ENCODE peak calls at places on chromosomes 13 and 19, in ten cellular contexts. H is tibial artery, E is AG09319, A is GM12865, K is progenitor cell of endocrine pancreas, Y is PC-3, N is pancreas, R is foreskin fibroblast, G is left lung, D is breast epithelium. M is an unnamed sample.

GRCh38 chr13:48532146-48532472 is 771 bp downstream of the RCBTB2 start:
- DNase-seq in N (no peak), K (no peak), G (peak), H (no peak), D (no peak), Y (peak), R (peak), E (peak), A (no peak), M (no peak)

GRCh38 chr19:35596366-35596999 is 10.5 kb downstream of the PMIS2 start:
- DNase-seq in H (no peak), E (no peak), Y (no peak), G (no peak), R (no peak), N (no peak), D (no peak), A (peak), K (no peak), M (no peak)

GRCh38 chr13:106337096-106337495 is 198.4 kb downstream of the EFNB2 start:
- DNase-seq in H (no peak), R (no peak), D (no peak), K (no peak), G (no peak), N (no peak), A (no peak), E (no peak), Y (peak), M (no peak)

GRCh38 chr19:35249848-35250711 is 1.3 kb downstream of the LSR start:
- DNase-seq in N (no peak), H (no peak), G (peak), Y (no peak), R (no peak), K (no peak), E (no peak), D (no peak), A (no peak), M (no peak)

GRCh38 chr19:49555600-49556411 is 24.6 kb downstream of the NOSIP start:
- DNase-seq in A (peak), E (no peak), H (peak), D (no peak), Y (peak), R (no peak), N (peak), K (no peak), G (peak), M (no peak)

GRCh38 chr13:35727881-35728280 is 251.4 kb upstream of the MAB21L1 start:
- DNase-seq in H (no peak), R (no peak), E (no peak), G (no peak), Y (no peak), K (no peak), D (no peak), N (no peak), A (no peak), M (no peak)

GRCh38 chr19:45645068-45645630 is 6.0 kb upstream of the EML2 start:
- DNase-seq in G (no peak), D (no peak), E (no peak), N (no peak), R (no peak), H (no peak), Y (no peak), A (no peak), K (no peak), M (no peak)

GRCh38 chr19:18593367-18594095 is 4.9 kb downstream of the REX1BD start:
- DNase-seq in N (no peak), K (no peak), Y (peak), A (no peak), D (no peak), R (no peak), H (no peak), G (no peak), E (no peak), M (no peak)

GRCh38 chr13:93861818-93862217 is 617.7 kb downstream of the DCT start:
- DNase-seq in K (no peak), Y (no peak), A (no peak), H (no peak), R (peak), D (no peak), E (no peak), G (no peak), N (no peak), M (no peak)

GRCh38 chr13:110555601-110556223 is 5.8 kb downstream of the RAB20 start:
- DNase-seq in A (no peak), R (no peak), K (no peak), E (no peak), Y (peak), D (peak), N (peak), G (peak), H (no peak), M (no peak)

GRCh38 chr19:35306473-35307246 is 14.7 kb downstream of the MAG start:
- DNase-seq in D (no peak), N (no peak), G (no peak), E (no peak), K (no peak), A (peak), R (no peak), H (no peak), Y (peak), M (peak)

GRCh38 chr19:9565900-9566705 is 18.2 kb downstream of the ZNF121 start:
- DNase-seq in E (no peak), Y (peak), R (no peak), G (no peak), D (no peak), K (no peak), A (peak), N (no peak), H (no peak), M (no peak)

GRCh38 chr19:3977242-3978143 is 6.6 kb upstream of the DAPK3 start:
- DNase-seq in E (no peak), D (peak), N (no peak), G (no peak), K (no peak), A (no peak), R (no peak), Y (no peak), H (no peak), M (no peak)

GRCh38 chr13:74136089-74136658 is 2.0 kb upstream of the KLF12 start:
- DNase-seq in H (peak), K (peak), R (no peak), G (no peak), D (no peak), Y (peak), E (no peak), A (peak), N (no peak), M (no peak)

GRCh38 chr13:33119022-33119735 is 103.0 kb downstream of the KL start:
- DNase-seq in R (no peak), K (no peak), A (no peak), D (peak), N (no peak), G (no peak), Y (no peak), E (no peak), H (no peak), M (no peak)

GRCh38 chr19:15332311-15332996 is at the start of gene BRD4:
- DNase-seq in E (no peak), D (peak), R (peak), H (peak), N (peak), Y (peak), K (peak), G (peak), A (peak), M (peak)

GRCh38 chr19:49212302-49212701 is 54.7 kb downstream of the TRPM4 start:
- DNase-seq in E (no peak), R (no peak), D (no peak), G (no peak), K (no peak), Y (peak), N (no peak), A (no peak), H (no peak), M (no peak)

GRCh38 chr19:32164384-32164992 is 180.9 kb upstream of the ZNF507 start:
- DNase-seq in D (no peak), R (no peak), G (no peak), N (no peak), E (no peak), Y (no peak), A (no peak), H (no peak), K (no peak), M (no peak)

GRCh38 chr13:113928701-113929627 is 44.9 kb downstream of the C13orf46 start:
- DNase-seq in R (peak), A (no peak), N (peak), G (peak), D (peak), E (peak), K (no peak), Y (no peak), H (peak), M (no peak)

GRCh38 chr19:36054733-36055686 is at the start of gene WDR62:
- DNase-seq in Y (peak), N (peak), D (peak), H (peak), K (peak), E (no peak), G (peak), R (peak), A (peak), M (peak)

GRCh38 chr13:101140087-101140770 is 276.1 kb downstream of the NALCN start:
- DNase-seq in E (no peak), R (no peak), K (no peak), D (no peak), A (no peak), G (no peak), N (no peak), Y (no peak), H (no peak), M (no peak)

GRCh38 chr13:113129480-113129879 is 6.9 kb downstream of the F10 start:
- DNase-seq in H (no peak), Y (no peak), K (no peak), R (no peak), A (no peak), G (no peak), D (no peak), N (no peak), E (no peak), M (no peak)

GRCh38 chr19:35718345-35719041 is 690 bp downstream of the KMT2B start:
- DNase-seq in K (no peak), E (no peak), H (no peak), G (peak), Y (peak), R (no peak), A (peak), N (peak), D (no peak), M (peak)

GRCh38 chr13:109285586-109285985 is 500.8 kb downstream of the IRS2 start:
- DNase-seq in K (no peak), H (no peak), R (no peak), G (no peak), E (no peak), A (no peak), D (no peak), Y (no peak), N (no peak), M (no peak)

GRCh38 chr19:10965398-10965797 is 4.6 kb downstream of the SMARCA4 start:
- DNase-seq in D (no peak), Y (no peak), H (no peak), K (no peak), A (no peak), E (no peak), N (no peak), G (no peak), R (no peak), M (no peak)

GRCh38 chr13:65744761-65745160 is 1485.4 kb downstream of the PCDH9 start:
- DNase-seq in Y (no peak), A (no peak), D (no peak), N (no peak), E (no peak), G (no peak), K (no peak), H (no peak), R (no peak), M (no peak)

GRCh38 chr19:11195169-11195568 is 2.2 kb downstream of the KANK2 start:
- DNase-seq in H (no peak), R (no peak), A (peak), N (no peak), E (no peak), K (no peak), G (no peak), Y (no peak), D (no peak), M (no peak)

GRCh38 chr13:29925457-29925856 is 75.0 kb upstream of the UBL3 start:
- DNase-seq in G (peak), H (peak), D (peak), K (no peak), Y (peak), A (no peak), N (peak), R (peak), E (peak), M (peak)

GRCh38 chr13:74761794-74762193 is 627.6 kb upstream of the KLF12 start:
- DNase-seq in R (no peak), K (no peak), N (no peak), Y (no peak), G (no peak), A (no peak), H (no peak), E (peak), D (no peak), M (no peak)

GRCh38 chr19:28966737-28967401 is 246.1 kb downstream of the UQCRFS1 start:
- DNase-seq in R (no peak), E (no peak), K (no peak), Y (no peak), G (no peak), N (no peak), A (no peak), D (no peak), H (no peak), M (peak)

GRCh38 chr19:39032164-39032918 is at the start of gene FBXO27:
- DNase-seq in E (no peak), G (peak), D (peak), R (no peak), N (peak), A (no peak), Y (peak), K (peak), H (no peak), M (peak)

GRCh38 chr19:39037194-39037593 is 4.8 kb upstream of the FBXO27 start:
- DNase-seq in G (no peak), R (no peak), H (no peak), N (no peak), D (no peak), Y (no peak), E (no peak), A (no peak), K (no peak), M (no peak)

GRCh38 chr19:39038098-39038497 is 5.7 kb upstream of the FBXO27 start:
- DNase-seq in E (no peak), H (no peak), N (peak), D (peak), Y (peak), K (no peak), G (no peak), A (no peak), R (peak), M (peak)
- TF ChIP-seq CTCF in E (peak), H (no peak), N (no peak), D (no peak), Y (peak), K (peak), G (no peak), A (no peak), R (peak), M (no peak)

GRCh38 chr19:2574478-2574931 is 98.6 kb downstream of the GADD45B start:
- DNase-seq in H (peak), R (no peak), K (no peak), A (no peak), N (no peak), G (peak), Y (no peak), E (no peak), D (no peak), M (no peak)

GRCh38 chr19:2577722-2578335 is 101.9 kb downstream of the GADD45B start:
- DNase-seq in Y (no peak), H (peak), N (no peak), G (peak), R (no peak), D (no peak), A (no peak), E (no peak), K (no peak), M (no peak)

GRCh38 chr19:2574971-2575630 is 99.2 kb downstream of the GADD45B start:
- DNase-seq in K (no peak), Y (no peak), N (no peak), E (no peak), A (no peak), D (no peak), R (no peak), H (peak), G (peak), M (no peak)

GRCh38 chr19:2573916-2574315 is 98.0 kb downstream of the GADD45B start:
- DNase-seq in N (no peak), K (no peak), H (peak), D (no peak), A (no peak), Y (no peak), R (no peak), E (no peak), G (peak), M (no peak)

DNA sequence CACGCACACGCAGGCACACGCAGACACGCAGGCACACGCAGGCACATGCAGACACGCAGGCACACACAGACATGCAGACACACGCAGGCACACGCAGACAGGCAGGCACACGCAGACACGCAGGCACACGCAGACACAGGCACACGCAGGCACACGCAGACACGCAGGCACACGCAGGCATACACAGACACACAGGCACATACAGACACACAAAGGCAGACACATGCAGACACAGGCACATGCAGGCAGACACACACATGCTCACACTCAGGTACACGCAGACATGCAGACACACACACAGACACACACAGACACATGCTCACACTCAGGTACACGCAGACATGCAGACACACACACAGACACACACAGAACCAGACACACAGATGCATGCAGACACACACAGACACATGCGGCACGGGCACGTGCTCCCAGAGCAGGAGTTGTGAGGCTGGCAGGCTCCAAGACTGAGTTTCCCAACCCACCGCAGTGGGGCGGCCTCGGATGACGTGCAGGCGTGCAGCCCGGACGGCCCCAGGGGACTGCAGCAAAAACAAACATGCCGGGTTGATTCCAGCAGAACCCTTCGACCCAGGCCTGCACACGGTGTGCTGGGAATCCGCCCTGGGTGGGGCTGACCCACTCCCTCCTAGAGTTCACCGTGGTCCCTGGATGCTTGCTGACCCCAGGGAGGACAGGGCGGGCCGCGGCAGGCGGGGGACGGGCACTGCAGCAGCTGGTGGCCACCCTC is 100.0 kb downstream of the GADD45B start:
- DNase-seq in E (peak), N (no peak), H (peak), G (peak), D (peak), Y (no peak), R (no peak), A (no peak), K (no peak), M (peak)
- TF ChIP-seq CTCF in E (no peak), N (no peak), H (no peak), G (no peak), D (no peak), Y (no peak), R (no peak), A (no peak), K (no peak), M (no peak)

DNA sequence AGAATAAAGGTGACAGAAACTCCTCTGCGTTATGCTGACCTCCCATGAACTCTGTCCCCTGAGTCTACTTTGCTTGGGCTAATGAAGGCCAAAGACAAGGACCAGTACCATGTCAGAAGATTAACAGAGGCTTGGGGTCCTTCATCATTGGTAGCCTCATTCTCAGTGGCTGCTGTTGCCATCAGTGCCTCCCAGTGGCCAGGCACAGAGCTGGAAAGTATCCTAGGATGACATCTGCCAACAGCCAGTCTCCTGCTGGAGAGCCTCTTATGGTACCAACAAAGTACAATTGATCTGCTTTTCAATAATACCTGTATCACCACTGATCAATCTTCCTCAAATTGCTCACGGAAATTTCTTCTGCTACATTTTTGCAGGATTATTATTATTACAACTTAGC is 281.6 kb downstream of the DNAJC15 start:
- DNase-seq in E (no peak), K (no peak), R (no peak), Y (no peak), G (no peak), D (no peak), N (no peak), A (no peak), H (no peak), M (no peak)
- TF ChIP-seq CTCF in E (no peak), K (no peak), R (no peak), Y (peak), G (no peak), D (no peak), N (no peak), A (no peak), H (no peak), M (no peak)

GRCh38 chr19:13579388-13580060 is 73.2 kb upstream of the CACNA1A start:
- DNase-seq in Y (peak), A (no peak), G (no peak), R (no peak), N (no peak), E (no peak), K (no peak), D (no peak), H (no peak), M (no peak)
- TF ChIP-seq CTCF in Y (peak), A (no peak), G (no peak), R (no peak), N (no peak), E (no peak), K (no peak), D (no peak), H (no peak), M (no peak)

GRCh38 chr19:43532962-43533545 is at the start of gene ZNF575:
- DNase-seq in D (peak), E (peak), A (peak), H (peak), N (peak), K (peak), Y (peak), R (peak), G (peak), M (peak)

GRCh38 chr19:43533546-43534304 is 737 bp downstream of the ZNF575 start:
- DNase-seq in Y (peak), K (peak), G (peak), D (peak), R (peak), A (peak), H (peak), E (peak), N (peak), M (peak)

GRCh38 chr19:43532571-43532961 is 422 bp upstream of the ZNF575 start:
- DNase-seq in Y (no peak), H (peak), K (no peak), D (peak), G (peak), N (peak), A (peak), R (no peak), E (no peak), M (peak)

GRCh38 chr19:43534305-43534612 is 1.3 kb downstream of the ZNF575 start:
- DNase-seq in Y (no peak), D (no peak), G (no peak), A (no peak), K (no peak), R (no peak), N (no peak), E (no peak), H (no peak), M (no peak)

GRCh38 chr19:43534811-43535761 is 2.1 kb downstream of the ZNF575 start:
- DNase-seq in N (peak), R (no peak), D (peak), Y (peak), H (peak), E (no peak), A (peak), K (peak), G (peak), M (peak)
- TF ChIP-seq CTCF in N (no peak), R (peak), D (peak), Y (peak), H (peak), E (peak), A (peak), K (peak), G (peak), M (peak)

GRCh38 chr19:5687360-5688198 is 2.5 kb upstream of the RPL36 start:
- DNase-seq in Y (no peak), G (no peak), D (no peak), E (no peak), H (no peak), N (no peak), K (no peak), R (no peak), A (no peak), M (no peak)
- TF ChIP-seq CTCF in Y (no peak), G (no peak), D (peak), E (no peak), H (no peak), N (no peak), K (no peak), R (no peak), A (no peak), M (no peak)